ENCODE peak calls at places on chromosomes 12 and 14, in five cellular contexts. K is CD4-positive, alpha-beta memory T cell; G is astrocyte of the spinal cord; R is upper lobe of right lung; Z is AG10803. P is an unnamed sample.

GRCh38 chr14:90517431-90517841 is 120.6 kb downstream of the CALM1 start:
- DNase-seq in R (no peak), Z (no peak), G (no peak), K (no peak), P (no peak)

GRCh38 chr12:6092784-6093722 is 31.4 kb downstream of the VWF start:
- DNase-seq in K (no peak), G (peak), R (peak), Z (peak), P (no peak)

GRCh38 chr14:90566481-90566880 is 169.7 kb downstream of the CALM1 start:
- DNase-seq in K (no peak), R (no peak), Z (no peak), G (no peak), P (no peak)

GRCh38 chr12:89370411-89370810 is 18.1 kb upstream of the DUSP6 start:
- DNase-seq in K (no peak), G (no peak), R (no peak), Z (no peak), P (no peak)

GRCh38 chr12:68310370-68310769 is 21.8 kb downstream of the MDM1 start:
- DNase-seq in Z (peak), R (no peak), G (peak), K (no peak), P (no peak)

GRCh38 chr12:7114008-7114407 is 5.0 kb upstream of the C1RL start:
- DNase-seq in Z (no peak), G (no peak), K (no peak), R (peak), P (no peak)

GRCh38 chr12:442235-442884 is 17.4 kb upstream of the B4GALNT3 start:
- DNase-seq in Z (peak), G (peak), K (peak), R (no peak), P (no peak)

GRCh38 chr12:40648519-40648918 is 43.7 kb upstream of the CNTN1 start:
- DNase-seq in K (no peak), R (no peak), Z (no peak), G (no peak), P (no peak)

GRCh38 chr14:78143489-78144145 is 26.6 kb upstream of the NRXN3 start:
- DNase-seq in K (no peak), R (no peak), Z (no peak), G (peak), P (no peak)

GRCh38 chr12:56151672-56152131 is 685 bp upstream of the MYL6B start:
- DNase-seq in G (no peak), K (peak), Z (no peak), R (peak), P (no peak)

GRCh38 chr12:10016881-10017280 is 6.5 kb downstream of the CLEC12B start:
- DNase-seq in Z (peak), K (no peak), R (no peak), G (no peak), P (no peak)

GRCh38 chr14:80356413-80356812 is 145.1 kb upstream of the DIO2 start:
- DNase-seq in K (no peak), R (no peak), Z (no peak), G (peak), P (no peak)

GRCh38 chr14:68695326-68695768 is 97.5 kb downstream of the ZFP36L1 start:
- DNase-seq in G (peak), R (no peak), K (no peak), Z (peak), P (peak)

GRCh38 chr14:55893695-55894094 is 224.5 kb upstream of the PELI2 start:
- DNase-seq in Z (no peak), G (no peak), K (no peak), R (no peak), P (no peak)

GRCh38 chr12:122527478-122527944 is 462 bp downstream of the KNTC1 start:
- DNase-seq in Z (no peak), G (no peak), K (peak), R (no peak), P (no peak)

GRCh38 chr14:49549446-49549845 is 36.7 kb downstream of the RPS29 start:
- DNase-seq in Z (no peak), K (no peak), R (no peak), G (no peak), P (no peak)

GRCh38 chr14:58131386-58131785 is 20.6 kb downstream of the ARMH4 start:
- DNase-seq in K (no peak), R (no peak), G (peak), Z (peak), P (no peak)

GRCh38 chr12:105025890-105026289 is 39.8 kb downstream of the NOPCHAP1 start:
- DNase-seq in G (peak), Z (peak), K (no peak), R (no peak), P (no peak)

GRCh38 chr12:116381744-116382455 is 104.4 kb upstream of the MED13L start:
- DNase-seq in K (no peak), G (peak), Z (peak), R (no peak), P (no peak)

GRCh38 chr12:44015333-44015941 is 179.6 kb downstream of the TMEM117 start:
- DNase-seq in K (peak), G (peak), R (no peak), Z (peak), P (peak)

GRCh38 chr12:3117628-3118027 is 40.4 kb downstream of the TSPAN9 start:
- DNase-seq in K (no peak), R (no peak), G (peak), Z (peak), P (no peak)

GRCh38 chr14:102026934-102027333 is 59.9 kb downstream of the HSP90AA1 start:
- DNase-seq in Z (no peak), G (no peak), K (no peak), R (no peak), P (no peak)

GRCh38 chr12:74665690-74666089 is 128.1 kb downstream of the ATXN7L3B start:
- DNase-seq in G (no peak), R (no peak), Z (no peak), K (no peak), P (no peak)

GRCh38 chr14:96888158-96888557 is 91.0 kb downstream of the VRK1 start:
- DNase-seq in R (no peak), G (no peak), K (no peak), Z (no peak), P (no peak)

GRCh38 chr12:48961801-48962200 is 4.5 kb upstream of the ARF3 start:
- DNase-seq in R (no peak), G (no peak), K (no peak), Z (no peak), P (no peak)

GRCh38 chr12:18146375-18146774 is 56.4 kb upstream of the RERGL start:
- DNase-seq in Z (no peak), G (no peak), K (no peak), R (no peak), P (no peak)

GRCh38 chr14:41505491-41505890 is 101.2 kb upstream of the LRFN5 start:
- DNase-seq in K (no peak), R (no peak), Z (no peak), G (no peak), P (no peak)

GRCh38 chr12:22443379-22444316 is 100.7 kb downstream of the C2CD5 start:
- DNase-seq in R (peak), G (peak), K (peak), Z (peak), P (peak)

GRCh38 chr12:93113317-93114006 is 184.4 kb upstream of the EEA1 start:
- DNase-seq in R (no peak), Z (no peak), K (no peak), G (no peak), P (no peak)

GRCh38 chr12:33514893-33515292 is 75.3 kb upstream of the SYT10 start:
- DNase-seq in K (no peak), R (no peak), G (no peak), Z (no peak), P (no peak)

GRCh38 chr12:108123382-108123781 is 5.7 kb upstream of the WSCD2 start:
- DNase-seq in Z (no peak), G (no peak), R (no peak), K (no peak), P (no peak)

GRCh38 chr12:121795029-121795977 is 1.8 kb upstream of the RHOF start:
- DNase-seq in Z (peak), G (peak), K (peak), R (peak), P (no peak)

GRCh38 chr14:96285667-96286066 is 29.7 kb downstream of the BDKRB1 start:
- DNase-seq in R (no peak), K (no peak), G (no peak), Z (peak), P (no peak)

GRCh38 chr14:94769413-94770250 is at the start of gene GSC:
- DNase-seq in R (no peak), G (peak), K (no peak), Z (peak), P (no peak)

GRCh38 chr12:82124711-82125110 is 233.5 kb downstream of the CCDC59 start:
- DNase-seq in Z (peak), G (peak), K (no peak), R (no peak), P (no peak)

GRCh38 chr14:68780358-68781160 is 12.3 kb downstream of the ZFP36L1 start:
- DNase-seq in K (no peak), Z (peak), R (peak), G (peak), P (no peak)

GRCh38 chr14:78170203-78170602 is at the start of gene NRXN3:
- DNase-seq in R (no peak), K (no peak), Z (no peak), G (no peak), P (no peak)

P was measured in GM18507.